ENCODE peak calls at places on chromosomes 2 and 18, in five cellular contexts. T is heart right ventricle, Z is heart left ventricle, B is neural progenitor cell, F is esophagus muscularis mucosa. V is an unnamed sample.

GRCh38 chr2:210224660-210225460 is at the start of gene ACADL:
- DNase-seq in T (peak), Z (peak), B (peak), F (no peak), V (no peak)

GRCh38 chr2:47232738-47233415 is 77.8 kb upstream of the STPG4 start:
- DNase-seq in T (no peak), Z (no peak), B (no peak), F (no peak), V (no peak)

GRCh38 chr2:64457518-64457917 is 3.6 kb downstream of the LGALSL start:
- DNase-seq in T (no peak), Z (no peak), B (no peak), F (no peak), V (no peak)

GRCh38 chr18:62637807-62638687 is 77.3 kb upstream of the PHLPP1 start:
- DNase-seq in T (no peak), Z (no peak), B (peak), F (no peak), V (no peak)

GRCh38 chr2:227406177-227407031 is 18.7 kb upstream of the SCYGR1 start:
- DNase-seq in T (peak), Z (no peak), B (peak), F (no peak), V (peak)

GRCh38 chr18:51757525-51757924 is 560.0 kb upstream of the MEX3C start:
- DNase-seq in T (no peak), Z (no peak), B (no peak), F (no peak), V (no peak)

GRCh38 chr18:79937103-79937860 is 14.2 kb downstream of the SLC66A2 start:
- DNase-seq in T (no peak), Z (peak), B (no peak), F (no peak), V (no peak)

GRCh38 chr2:96091711-96092579 is 24.4 kb downstream of the ADRA2B start:
- DNase-seq in T (no peak), Z (no peak), B (no peak), F (peak), V (no peak)

GRCh38 chr2:127535422-127535901 is at the start of gene MYO7B:
- DNase-seq in T (no peak), Z (no peak), B (no peak), F (no peak), V (no peak)

DNA sequence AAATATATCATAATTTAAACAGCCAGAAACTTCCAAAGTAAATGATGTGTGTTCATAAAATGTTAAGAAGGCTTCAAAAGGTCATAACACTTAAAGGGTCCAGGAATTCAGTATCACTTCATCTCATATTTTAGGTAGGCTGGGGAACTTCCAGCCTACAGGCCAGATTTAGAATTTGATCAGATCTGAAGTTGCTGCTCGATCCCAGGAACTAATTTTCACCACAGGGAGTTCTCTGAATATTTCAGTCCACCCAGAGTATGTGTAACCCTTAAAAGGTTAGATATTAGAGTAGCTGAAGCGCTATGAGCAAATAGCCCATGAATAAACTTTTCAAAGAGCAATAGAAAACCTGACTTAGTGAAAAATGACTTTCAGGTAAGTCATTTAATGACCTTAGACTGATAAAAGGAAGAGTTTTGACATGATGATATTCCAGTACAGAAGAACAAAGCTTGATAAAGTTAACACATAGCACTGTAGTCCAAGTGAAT is 1.7 kb downstream of the WIPF1 start:
- DNase-seq in T (no peak), Z (no peak), B (no peak), F (no peak), V (no peak)
- TF ChIP-seq CTCF in T (no peak), Z (no peak), B (no peak), F (no peak), V (no peak)

GRCh38 chr2:99439989-99440388 is 49.8 kb downstream of the REV1 start:
- DNase-seq in T (no peak), Z (no peak), B (no peak), F (no peak), V (no peak)
- H3K4me3 ChIP-seq in T (no peak), Z (no peak), B (no peak), F (no peak), V (no peak)

GRCh38 chr2:62231541-62231940 is 35.6 kb downstream of the B3GNT2 start:
- DNase-seq in T (no peak), Z (no peak), B (no peak), F (no peak), V (no peak)

GRCh38 chr2:62229082-62229620 is 33.2 kb downstream of the B3GNT2 start:
- DNase-seq in T (no peak), Z (no peak), B (no peak), F (no peak), V (no peak)

GRCh38 chr2:62236499-62236898 is 40.6 kb downstream of the B3GNT2 start:
- DNase-seq in T (no peak), Z (no peak), B (no peak), F (peak), V (no peak)

GRCh38 chr2:62238236-62238635 is 42.3 kb downstream of the B3GNT2 start:
- DNase-seq in T (no peak), Z (no peak), B (no peak), F (peak), V (no peak)

DNA sequence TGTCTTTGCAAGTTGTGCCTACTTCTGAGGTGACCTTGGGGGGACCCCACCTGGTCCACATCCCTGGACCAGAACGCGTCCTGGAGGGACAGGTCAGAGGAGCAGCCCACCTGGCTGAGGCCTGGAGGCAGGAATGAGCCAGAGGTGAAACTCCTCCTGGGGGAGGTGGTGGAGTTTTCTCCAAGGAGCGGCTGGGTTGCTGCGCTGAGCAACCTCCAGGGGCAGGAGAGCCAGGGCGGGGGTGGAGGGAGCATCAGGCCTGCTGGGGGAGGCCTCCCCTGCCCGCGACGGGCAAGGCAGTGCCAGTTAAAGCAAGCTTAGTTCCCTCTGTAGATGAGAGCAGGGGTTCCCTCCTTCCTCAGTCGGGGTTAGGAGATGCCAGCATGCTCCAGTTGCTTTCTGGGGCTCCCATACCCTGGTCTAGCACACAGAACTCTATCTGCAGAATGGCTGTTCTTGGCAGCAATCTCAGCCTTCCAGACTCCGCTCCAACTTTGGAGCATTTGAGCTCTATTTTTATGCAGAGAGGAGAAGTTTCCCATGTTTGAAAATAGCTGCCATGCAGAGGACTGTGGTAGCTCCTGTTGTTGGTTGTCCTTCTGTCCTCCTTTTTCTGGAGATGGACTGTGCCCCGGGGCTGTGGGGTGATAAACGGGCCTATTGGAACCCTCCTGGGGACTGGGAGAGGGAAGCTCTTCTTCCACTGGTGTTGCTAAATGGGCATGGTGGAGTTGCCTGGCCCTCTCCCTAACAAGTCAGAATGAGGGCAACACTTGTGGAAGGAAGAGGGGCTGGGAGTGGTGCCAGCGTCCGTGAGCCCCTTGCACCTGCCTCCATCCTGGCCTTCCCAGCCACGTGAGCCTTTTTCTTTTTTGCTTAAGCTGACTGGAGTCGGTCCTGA is 39.1 kb downstream of the B3GNT2 start:
- DNase-seq in T (no peak), Z (no peak), B (no peak), F (peak), V (no peak)
- TF ChIP-seq CTCF in T (no peak), Z (no peak), B (no peak), F (no peak), V (no peak)

DNA sequence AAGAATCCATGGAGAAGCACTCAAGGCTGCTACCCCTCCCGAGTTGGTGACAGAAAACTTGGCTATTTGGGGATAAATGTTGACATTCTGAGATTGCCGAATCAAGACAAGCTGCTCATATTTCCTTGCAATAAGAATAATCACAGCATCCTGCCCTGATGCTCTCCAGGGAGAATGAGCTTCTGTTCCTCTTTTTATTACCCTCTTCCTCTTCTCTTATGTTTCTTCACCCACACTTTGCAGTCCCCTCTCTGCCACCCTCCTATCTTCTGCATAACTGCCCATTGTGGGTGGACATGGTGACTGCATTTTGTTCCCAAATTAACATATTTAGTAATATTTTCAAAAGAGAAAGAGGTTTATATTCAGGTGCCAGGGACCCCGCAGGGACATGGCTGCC is 11.9 kb upstream of the MSGN1 start:
- DNase-seq in T (no peak), Z (no peak), B (no peak), F (no peak), V (no peak)
- H3K4me3 ChIP-seq in T (no peak), Z (no peak), B (no peak), F (no peak), V (no peak)

DNA sequence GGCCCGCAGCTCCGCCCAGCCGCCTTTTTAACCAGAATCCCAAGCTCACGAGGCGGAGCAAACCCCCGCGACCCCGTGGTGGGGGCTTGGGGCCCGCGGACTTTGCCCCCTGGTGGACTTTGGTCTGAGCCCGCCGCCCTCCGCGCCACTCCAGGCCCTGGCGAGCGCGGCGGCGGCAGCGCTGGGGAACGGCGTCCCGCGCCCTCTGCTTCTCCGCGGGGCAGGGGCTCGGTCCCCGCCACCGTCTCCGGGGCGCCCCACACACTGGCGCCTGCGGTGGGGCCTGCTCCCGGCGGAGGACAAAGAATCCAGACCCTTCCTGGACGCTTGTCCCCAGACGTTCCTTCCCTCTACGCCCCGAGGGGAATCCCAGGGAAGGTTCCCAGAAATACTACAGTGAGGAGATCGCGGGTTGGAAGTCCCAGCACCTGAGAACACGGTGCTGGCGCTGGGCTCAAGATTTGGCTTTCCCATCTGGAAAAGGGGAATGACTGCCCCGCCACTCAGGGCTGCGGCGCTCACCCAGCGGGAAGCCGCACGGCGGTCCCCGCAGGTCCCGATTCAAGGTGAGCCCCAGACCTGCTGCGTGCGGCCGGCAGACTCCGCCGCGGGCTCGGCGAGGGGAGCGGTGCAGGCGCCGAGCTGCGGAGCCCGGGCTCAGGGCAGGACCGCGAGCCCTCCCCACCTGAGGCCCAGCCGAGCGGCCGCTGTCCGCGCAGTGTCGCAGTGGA is at the start of gene HAAO:
- DNase-seq in T (peak), Z (peak), B (peak), F (no peak), V (no peak)
- TF ChIP-seq CTCF in T (peak), Z (no peak), B (peak), F (peak), V (no peak)

GRCh38 chr2:25991965-25992364 is 9.7 kb upstream of the KIF3C start:
- DNase-seq in T (no peak), Z (no peak), B (no peak), F (no peak), V (no peak)
- H3K4me3 ChIP-seq in T (no peak), Z (no peak), B (no peak), F (no peak), V (no peak)

DNA sequence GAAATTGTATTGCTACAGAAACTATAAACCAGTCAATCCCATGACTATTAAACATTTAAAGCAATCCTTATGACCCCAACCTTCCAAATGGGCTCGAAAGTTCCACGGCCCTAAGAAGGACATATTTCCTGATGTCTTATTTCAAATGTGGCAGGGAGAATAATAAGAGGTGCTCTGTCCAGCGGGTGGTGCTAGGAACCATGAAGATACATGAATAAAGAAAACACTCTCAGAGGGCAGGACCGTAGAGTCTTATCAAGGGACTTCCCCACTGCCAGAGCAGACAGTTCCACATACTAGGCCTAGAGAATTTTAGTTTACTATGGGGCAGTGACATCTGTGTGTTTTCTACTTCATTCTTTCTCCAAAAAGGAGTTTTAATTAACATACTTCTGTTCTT is 187.1 kb upstream of the PIK3C3 start:
- DNase-seq in T (no peak), Z (no peak), B (peak), F (no peak), V (no peak)
- TF ChIP-seq CTCF in T (no peak), Z (no peak), B (peak), F (no peak), V (peak)

GRCh38 chr2:112253261-112253807 is 1.5 kb downstream of the ZC3H8 start:
- DNase-seq in T (no peak), Z (no peak), B (no peak), F (no peak), V (no peak)
- H3K4me3 ChIP-seq in T (no peak), Z (no peak), B (peak), F (no peak), V (peak)

DNA sequence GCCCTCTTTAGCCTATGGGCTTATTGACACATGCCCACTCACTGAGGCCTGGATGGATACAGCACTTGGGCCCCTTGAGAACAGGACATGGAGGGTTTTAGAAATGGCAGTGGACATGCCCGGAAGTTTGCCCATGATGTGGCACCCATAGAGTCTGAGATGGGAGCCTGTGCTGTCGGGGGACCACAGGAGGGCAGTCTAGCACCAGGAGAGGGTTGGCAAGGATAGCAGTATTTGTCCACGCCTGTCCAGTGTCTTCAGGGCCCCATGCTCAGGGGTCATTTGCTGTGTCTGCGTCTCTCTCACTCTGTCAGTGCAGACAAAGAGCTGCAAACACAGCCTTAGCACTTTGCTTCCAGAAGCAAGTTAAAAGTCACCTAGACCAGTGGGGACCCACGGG is 48.7 kb downstream of the IL1RL2 start:
- DNase-seq in T (no peak), Z (no peak), B (peak), F (peak), V (no peak)
- TF ChIP-seq CTCF in T (peak), Z (peak), B (peak), F (no peak), V (no peak)